ENCODE peak calls at places on chromosome 7, in four cellular contexts. T is fibroblast of lung, Q is mucosa of descending colon, Y is lung. K is an unnamed sample.
A peak's percentile ranks its signal among the peaks of the same experiment; 100 is the strongest.

GRCh38 chr7:25557379-25557916 is 329.2 kb upstream of the NPVF start:
- DNase-seq in Y (no peak), T (no peak), Q (no peak), K (no peak)

GRCh38 chr7:41198502-41198901 is 504.4 kb downstream of the INHBA start:
- DNase-seq in Y (no peak), Q (no peak), T (no peak), K (no peak)

GRCh38 chr7:144834516-144835165 is 1.2 kb downstream of the TPK1 start:
- DNase-seq in Q (no peak), Y (peak; percentile 46), T (no peak), K (peak; percentile 73)

GRCh38 chr7:99008181-99008631 is 129.9 kb downstream of the TRRAP start:
- DNase-seq in T (no peak), Y (no peak), Q (no peak), K (no peak)

GRCh38 chr7:2049782-2050510 is 182.8 kb downstream of the MAD1L1 start:
- DNase-seq in Q (peak; percentile 19), Y (no peak), T (no peak), K (no peak)

GRCh38 chr7:157517782-157518513 is 181.1 kb downstream of the DNAJB6 start:
- DNase-seq in T (no peak), Q (peak; percentile 27), Y (no peak), K (no peak)

GRCh38 chr7:963236-964078 is 9.0 kb upstream of the ADAP1 start:
- DNase-seq in Y (no peak), Q (peak; percentile 55), T (no peak), K (no peak)

GRCh38 chr7:124251616-124252015 is 218.7 kb upstream of the TMEM229A start:
- DNase-seq in Y (no peak), T (peak; percentile 74), Q (no peak), K (no peak)

GRCh38 chr7:108382932-108383331 is 73.3 kb downstream of the NRCAM start:
- DNase-seq in Q (no peak), T (no peak), Y (no peak), K (no peak)

GRCh38 chr7:107167483-107168232 is 1.1 kb upstream of the HBP1 start:
- DNase-seq in Q (no peak), Y (no peak), T (peak; percentile 93), K (peak; percentile 25)

DNA sequence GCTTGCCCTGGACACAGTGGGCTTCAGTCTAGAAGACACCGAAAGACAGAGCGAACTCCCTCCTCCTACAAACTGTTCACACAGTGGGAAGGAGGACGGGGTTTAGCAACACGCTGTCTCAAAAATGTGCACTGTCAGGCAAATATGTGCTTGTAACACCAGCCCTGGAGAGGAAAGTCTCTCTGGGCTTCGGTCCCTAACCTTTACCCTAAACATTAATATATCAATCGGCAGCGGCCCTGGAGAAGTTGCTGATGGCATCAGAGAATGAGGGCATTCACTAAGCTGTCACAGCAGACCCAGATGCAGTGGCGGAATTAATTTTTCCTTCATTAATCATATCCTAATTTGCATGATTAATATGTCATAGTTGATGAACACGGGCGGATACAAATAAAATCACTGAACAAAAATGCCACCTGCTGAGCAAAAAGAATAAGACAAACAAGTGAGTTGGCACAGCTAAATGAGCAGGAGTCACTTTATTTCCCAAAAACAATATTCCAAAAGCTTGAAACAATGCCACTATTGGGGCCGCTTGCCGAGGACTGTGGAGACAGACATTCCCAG is 45.2 kb upstream of the INSIG1 start:
- DNase-seq in Q (no peak), Y (no peak), T (peak; percentile 77), K (no peak)
- TF ChIP-seq CTCF in Q (no peak), Y (no peak), T (no peak), K (no peak)

GRCh38 chr7:36987363-36987724 is 263.1 kb upstream of the AOAH start:
- DNase-seq in Y (no peak), T (no peak), Q (no peak), K (no peak)
- TF ChIP-seq CTCF in Y (no peak), T (no peak), Q (no peak), K (no peak)

DNA sequence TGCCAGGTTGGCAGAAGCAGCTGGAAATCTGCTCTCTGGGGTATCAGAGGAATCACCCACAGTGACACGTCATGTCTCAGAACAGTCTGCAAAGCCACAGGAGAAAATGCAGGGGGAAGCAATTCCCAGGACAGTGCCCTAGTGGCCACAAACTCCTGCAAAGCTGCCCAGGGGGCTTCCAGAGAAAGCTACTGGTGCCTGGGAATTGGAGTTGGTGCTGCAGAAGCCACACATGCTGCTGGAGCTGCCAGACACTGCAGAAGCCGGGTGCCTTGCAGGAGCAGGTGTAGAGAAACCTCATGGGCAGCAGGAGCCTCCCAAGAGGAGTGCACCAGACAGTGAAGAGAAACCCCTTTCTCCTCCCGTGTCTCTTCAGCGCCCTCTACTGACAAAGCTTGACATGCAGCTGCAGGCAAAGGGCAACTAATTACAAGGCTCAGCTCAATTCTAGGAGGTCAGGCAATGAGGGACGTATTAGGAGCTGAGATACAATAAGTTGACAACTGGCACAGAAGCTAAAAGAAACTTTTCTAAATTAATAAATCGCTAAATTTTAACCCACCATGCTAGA is 30.2 kb upstream of the NUB1 start:
- DNase-seq in Y (no peak), Q (no peak), T (no peak), K (no peak)
- TF ChIP-seq CTCF in Y (no peak), Q (no peak), T (peak; percentile 22), K (peak; percentile 25)

GRCh38 chr7:100827330-100828226 is at the start of gene EPHB4:
- DNase-seq in Y (peak; percentile 80), T (peak; percentile 89), Q (peak; percentile 79), K (peak; percentile 41)

GRCh38 chr7:100826546-100827329 is 585 bp downstream of the EPHB4 start:
- DNase-seq in T (no peak), Y (no peak), Q (peak; percentile 48), K (peak; percentile 24)

GRCh38 chr7:100825215-100825671 is 2.1 kb downstream of the EPHB4 start:
- DNase-seq in Y (no peak), Q (peak; percentile 51), T (no peak), K (no peak)

GRCh38 chr7:100824499-100825214 is 2.7 kb downstream of the EPHB4 start:
- DNase-seq in Y (no peak), T (no peak), Q (peak; percentile 33), K (no peak)

DNA sequence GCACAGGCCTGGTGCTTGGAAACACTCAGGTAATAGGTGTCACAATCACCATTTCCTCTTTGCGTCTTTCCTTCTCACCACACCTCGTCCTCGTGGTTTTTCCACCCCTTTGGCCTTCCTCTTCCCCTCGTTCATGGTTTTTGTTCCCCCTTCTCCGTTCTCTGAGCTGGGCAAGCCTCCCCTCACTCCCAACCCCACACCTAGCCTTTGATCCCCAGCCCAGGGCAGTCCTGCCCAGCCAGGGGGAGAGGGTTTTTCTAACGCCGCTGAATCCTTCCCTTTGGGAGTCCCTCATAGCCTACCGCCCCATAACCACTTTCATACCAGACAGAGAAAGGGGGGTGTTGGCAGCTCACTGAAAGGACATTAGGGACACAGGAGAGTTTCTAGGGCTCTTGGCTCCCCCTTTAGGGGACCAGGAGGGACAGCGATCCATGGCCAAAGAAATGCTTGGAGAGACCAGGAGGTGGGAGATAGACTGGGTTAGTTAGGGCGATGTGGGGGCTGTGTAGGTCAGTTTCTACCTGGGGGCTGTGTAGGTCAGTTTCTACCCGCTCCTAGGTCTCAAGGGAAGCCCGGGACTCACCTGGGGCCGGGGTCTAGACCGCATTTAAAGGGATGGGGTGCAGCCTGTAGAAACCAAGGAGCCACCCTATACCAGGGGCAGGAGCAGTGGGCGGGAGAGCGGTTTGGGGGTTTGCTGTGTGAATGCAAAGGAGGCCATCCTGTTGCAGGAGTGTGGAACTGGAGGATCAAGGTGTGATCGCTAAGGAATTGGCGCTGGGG is 1.4 kb downstream of the EPHB4 start:
- DNase-seq in Y (no peak), Q (peak; percentile 49), T (peak; percentile 71), K (peak; percentile 38)
- TF ChIP-seq CTCF in Y (no peak), Q (no peak), T (peak; percentile 51), K (no peak)